ENCODE peak calls at places on chromosome 1, in five cellular contexts. One of them, this sample, is unnamed.

GRCh38 chr1:110341146-110341871 is 2.1 kb downstream of the RBM15 start:
- DNase-seq in GM12878: no peak
- DNase-seq in HEK293T: peak
- DNase-seq in HepG2: no peak
- DNase-seq in H1: no peak
- DNase-seq in this sample: no peak

GRCh38 chr1:155645648-155646047 is 35.6 kb downstream of the MSTO1 start:
- DNase-seq in GM12878: no peak
- DNase-seq in HEK293T: no peak
- DNase-seq in HepG2: no peak
- DNase-seq in H1: no peak
- DNase-seq in this sample: no peak

GRCh38 chr1:11227106-11228077 is 35.0 kb downstream of the MTOR start:
- DNase-seq in GM12878: peak
- DNase-seq in HEK293T: no peak
- DNase-seq in HepG2: no peak
- DNase-seq in H1: no peak
- DNase-seq in this sample: no peak

GRCh38 chr1:27789511-27790154 is 16.6 kb downstream of the STX12 start:
- DNase-seq in GM12878: no peak
- DNase-seq in HEK293T: no peak
- DNase-seq in HepG2: no peak
- DNase-seq in H1: no peak
- DNase-seq in this sample: no peak

GRCh38 chr1:90973897-90974798 is 47.7 kb downstream of the ZNF644 start:
- DNase-seq in GM12878: no peak
- DNase-seq in HEK293T: no peak
- DNase-seq in HepG2: no peak
- DNase-seq in H1: peak
- DNase-seq in this sample: peak

GRCh38 chr1:197027359-197027758 is 39.7 kb downstream of the F13B start:
- DNase-seq in GM12878: no peak
- DNase-seq in HEK293T: no peak
- DNase-seq in HepG2: no peak
- DNase-seq in H1: no peak
- DNase-seq in this sample: no peak

GRCh38 chr1:12107718-12108117 is 44.6 kb downstream of the TNFRSF8 start:
- DNase-seq in GM12878: no peak
- DNase-seq in HEK293T: no peak
- DNase-seq in HepG2: no peak
- DNase-seq in H1: no peak
- DNase-seq in this sample: no peak

GRCh38 chr1:241336335-241336734 is 20.7 kb downstream of the RGS7 start:
- DNase-seq in GM12878: no peak
- DNase-seq in HEK293T: no peak
- DNase-seq in HepG2: no peak
- DNase-seq in H1: no peak
- DNase-seq in this sample: no peak

GRCh38 chr1:227395391-227396028 is 77.2 kb upstream of the CDC42BPA start:
- DNase-seq in GM12878: no peak
- DNase-seq in HEK293T: no peak
- DNase-seq in HepG2: no peak
- DNase-seq in H1: no peak
- DNase-seq in this sample: no peak

GRCh38 chr1:23650344-23650990 is 41.1 kb upstream of the RPL11 start:
- DNase-seq in GM12878: no peak
- DNase-seq in HEK293T: no peak
- DNase-seq in HepG2: no peak
- DNase-seq in H1: no peak
- DNase-seq in this sample: no peak

GRCh38 chr1:19209439-19209989 is 552 bp downstream of the UBR4 start:
- DNase-seq in GM12878: no peak
- DNase-seq in HEK293T: peak
- DNase-seq in HepG2: peak
- DNase-seq in H1: peak
- DNase-seq in this sample: no peak

GRCh38 chr1:85607126-85607912 is 26.8 kb downstream of the CCN1 start:
- DNase-seq in GM12878: no peak
- DNase-seq in HEK293T: no peak
- DNase-seq in HepG2: peak
- DNase-seq in H1: peak
- DNase-seq in this sample: peak

GRCh38 chr1:117362986-117363385 is 4.3 kb upstream of the MAN1A2 start:
- DNase-seq in GM12878: no peak
- DNase-seq in HEK293T: no peak
- DNase-seq in HepG2: no peak
- DNase-seq in H1: no peak
- DNase-seq in this sample: no peak

GRCh38 chr1:69077633-69078032 is 490.1 kb upstream of the LRRC7 start:
- DNase-seq in GM12878: no peak
- DNase-seq in HEK293T: no peak
- DNase-seq in HepG2: no peak
- DNase-seq in H1: no peak
- DNase-seq in this sample: no peak

GRCh38 chr1:180188103-180188506 is 33.4 kb downstream of the QSOX1 start:
- DNase-seq in GM12878: no peak
- DNase-seq in HEK293T: peak
- DNase-seq in HepG2: peak
- DNase-seq in H1: no peak
- DNase-seq in this sample: peak

GRCh38 chr1:209876091-209876800 is 48.5 kb downstream of the UTP25 start:
- DNase-seq in GM12878: no peak
- DNase-seq in HEK293T: no peak
- DNase-seq in HepG2: no peak
- DNase-seq in H1: no peak
- DNase-seq in this sample: no peak

GRCh38 chr1:121440993-121441392 is 256.2 kb downstream of the SRGAP2C start:
- DNase-seq in GM12878: no peak
- DNase-seq in HEK293T: no peak
- DNase-seq in HepG2: no peak
- DNase-seq in H1: no peak
- DNase-seq in this sample: no peak

GRCh38 chr1:33045814-33046213 is 9.1 kb upstream of the AK2 start:
- DNase-seq in GM12878: no peak
- DNase-seq in HEK293T: no peak
- DNase-seq in HepG2: no peak
- DNase-seq in H1: no peak
- DNase-seq in this sample: no peak

GRCh38 chr1:40625076-40625475 is 40.4 kb downstream of the RIMS3 start:
- DNase-seq in GM12878: no peak
- DNase-seq in HEK293T: no peak
- DNase-seq in HepG2: peak
- DNase-seq in H1: no peak
- DNase-seq in this sample: no peak

GRCh38 chr1:225882699-225883615 is 777 bp upstream of the TMEM63A start:
- DNase-seq in GM12878: no peak
- DNase-seq in HEK293T: peak
- DNase-seq in HepG2: peak
- DNase-seq in H1: no peak
- DNase-seq in this sample: no peak

GRCh38 chr1:223102797-223103533 is 40.1 kb downstream of the TLR5 start:
- DNase-seq in GM12878: no peak
- DNase-seq in HEK293T: peak
- DNase-seq in HepG2: no peak
- DNase-seq in H1: no peak
- DNase-seq in this sample: no peak

GRCh38 chr1:17228619-17229018 is 20.3 kb upstream of the PADI3 start:
- DNase-seq in GM12878: no peak
- DNase-seq in HEK293T: no peak
- DNase-seq in HepG2: no peak
- DNase-seq in H1: no peak
- DNase-seq in this sample: no peak

GRCh38 chr1:165516469-165516868 is 27.3 kb upstream of the LRRC52 start:
- DNase-seq in GM12878: no peak
- DNase-seq in HEK293T: no peak
- DNase-seq in HepG2: no peak
- DNase-seq in H1: no peak
- DNase-seq in this sample: no peak

GRCh38 chr1:33462449-33463164 is 9.8 kb upstream of the ZSCAN20 start:
- DNase-seq in GM12878: no peak
- DNase-seq in HEK293T: no peak
- DNase-seq in HepG2: no peak
- DNase-seq in H1: no peak
- DNase-seq in this sample: no peak

GRCh38 chr1:43147625-43148319 is 24.3 kb downstream of the EBNA1BP2 start:
- DNase-seq in GM12878: no peak
- DNase-seq in HEK293T: peak
- DNase-seq in HepG2: peak
- DNase-seq in H1: peak
- DNase-seq in this sample: peak

GRCh38 chr1:203954788-203955552 is 93.6 kb downstream of the SNRPE start:
- DNase-seq in GM12878: no peak
- DNase-seq in HEK293T: no peak
- DNase-seq in HepG2: no peak
- DNase-seq in H1: no peak
- DNase-seq in this sample: no peak

GRCh38 chr1:156232222-156232621 is 9.8 kb upstream of the BGLAP start:
- DNase-seq in GM12878: no peak
- DNase-seq in HEK293T: no peak
- DNase-seq in HepG2: no peak
- DNase-seq in H1: no peak
- DNase-seq in this sample: no peak

GRCh38 chr1:153957744-153958110 is 685 bp downstream of the CRTC2 start:
- DNase-seq in GM12878: no peak
- DNase-seq in HEK293T: no peak
- DNase-seq in HepG2: no peak
- DNase-seq in H1: no peak
- DNase-seq in this sample: no peak

GRCh38 chr1:110771245-110772022 is 96.7 kb upstream of the KCNA3 start:
- DNase-seq in GM12878: no peak
- DNase-seq in HEK293T: no peak
- DNase-seq in HepG2: no peak
- DNase-seq in H1: no peak
- DNase-seq in this sample: no peak

GRCh38 chr1:5596651-5597050 is 395.6 kb downstream of the NPHP4 start:
- DNase-seq in GM12878: no peak
- DNase-seq in HEK293T: no peak
- DNase-seq in HepG2: no peak
- DNase-seq in H1: no peak
- DNase-seq in this sample: no peak

GRCh38 chr1:169321539-169321938 is 46.1 kb downstream of the NME7 start:
- DNase-seq in GM12878: no peak
- DNase-seq in HEK293T: peak
- DNase-seq in HepG2: no peak
- DNase-seq in H1: no peak
- DNase-seq in this sample: no peak

GRCh38 chr1:36703526-36704208 is 221.0 kb upstream of the CSF3R start:
- DNase-seq in GM12878: peak
- DNase-seq in HEK293T: peak
- DNase-seq in HepG2: peak
- DNase-seq in H1: peak
- DNase-seq in this sample: peak

GRCh38 chr1:54850737-54851136 is 36.3 kb downstream of the DHCR24 start:
- DNase-seq in GM12878: no peak
- DNase-seq in HEK293T: no peak
- DNase-seq in HepG2: no peak
- DNase-seq in H1: no peak
- DNase-seq in this sample: no peak

DNA sequence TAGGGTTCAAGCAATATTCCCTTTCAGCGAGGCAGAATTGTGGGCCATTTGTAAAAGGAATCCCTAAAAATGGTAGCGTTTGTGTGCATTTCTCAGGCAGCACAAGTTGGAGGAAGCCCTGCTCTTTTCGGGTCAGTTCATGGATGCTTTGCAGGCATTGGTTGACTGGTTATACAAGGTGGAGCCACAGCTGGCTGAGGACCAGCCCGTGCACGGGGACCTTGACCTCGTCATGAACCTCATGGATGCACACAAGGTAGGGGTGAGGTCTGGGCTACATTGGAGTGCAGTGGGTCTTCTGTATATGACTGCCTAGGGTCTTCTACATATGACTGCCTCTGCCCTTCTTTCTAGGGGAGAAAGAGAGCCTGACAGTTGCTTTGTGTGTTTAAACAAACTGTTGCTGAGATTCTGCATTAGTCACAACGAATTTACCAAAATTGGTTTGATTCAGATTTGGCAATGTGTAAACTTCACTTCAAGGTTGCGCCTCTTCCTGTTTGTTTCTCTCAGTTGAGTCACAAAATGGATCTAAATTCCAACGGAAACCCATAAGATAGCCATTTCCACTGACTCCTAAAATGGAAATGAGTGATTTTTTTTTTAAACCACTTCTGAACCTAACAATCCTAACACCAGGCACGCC is 40.4 kb upstream of the BMP8A start:
- DNase-seq in GM12878: no peak
- DNase-seq in HEK293T: no peak
- DNase-seq in HepG2: peak
- DNase-seq in H1: no peak
- DNase-seq in this sample: no peak
- TF ChIP-seq SUZ12 in GM12878: no peak
- TF ChIP-seq SUZ12 in HEK293T: no peak
- TF ChIP-seq SUZ12 in HepG2: no peak
- TF ChIP-seq SUZ12 in H1: no peak
- TF ChIP-seq SUZ12 in this sample: no peak

DNA sequence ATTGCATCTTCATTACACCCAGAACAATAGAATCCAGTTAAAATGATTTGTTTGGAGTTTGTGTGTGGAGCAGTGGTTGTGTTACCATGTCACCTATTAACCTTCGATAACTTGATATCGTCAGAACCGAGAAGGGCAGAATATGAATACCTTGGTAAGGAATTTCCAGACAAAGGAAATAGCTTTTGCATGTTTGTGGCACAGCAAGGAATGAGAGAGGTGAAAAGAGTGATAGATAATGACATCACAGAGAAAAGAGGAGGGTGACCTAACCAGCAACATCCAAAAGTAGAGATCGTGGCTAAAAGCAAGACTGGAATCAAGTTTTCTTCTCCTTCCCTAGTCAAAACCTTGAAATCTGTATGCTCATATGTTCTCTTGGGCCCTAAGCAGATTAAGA is 244.6 kb upstream of the NEGR1 start:
- DNase-seq in GM12878: no peak
- DNase-seq in HEK293T: no peak
- DNase-seq in HepG2: no peak
- DNase-seq in H1: no peak
- DNase-seq in this sample: no peak
- TF ChIP-seq SUZ12 in GM12878: no peak
- TF ChIP-seq SUZ12 in HEK293T: no peak
- TF ChIP-seq SUZ12 in HepG2: no peak
- TF ChIP-seq SUZ12 in H1: no peak
- TF ChIP-seq SUZ12 in this sample: no peak

DNA sequence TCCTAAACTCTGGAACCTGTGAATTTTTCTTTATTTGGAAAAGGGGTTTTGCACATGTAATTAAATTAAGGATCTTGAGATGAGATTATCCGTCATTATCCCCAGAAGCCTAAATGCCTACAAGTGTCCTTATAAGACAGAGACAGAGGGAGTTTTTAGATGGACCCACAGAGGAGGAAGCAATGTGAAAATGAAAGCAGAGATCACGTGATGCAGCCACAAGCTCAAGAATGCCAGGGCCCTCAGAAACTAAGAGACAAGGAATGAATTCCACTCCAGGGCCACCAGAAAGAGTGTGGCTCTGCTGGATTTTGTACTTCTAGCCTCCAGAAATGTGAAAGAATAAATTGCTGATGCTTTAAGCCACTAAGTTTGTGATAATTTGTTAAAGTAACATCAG is 183.6 kb upstream of the UBE2U start:
- DNase-seq in GM12878: peak
- DNase-seq in HEK293T: no peak
- DNase-seq in HepG2: no peak
- DNase-seq in H1: no peak
- DNase-seq in this sample: no peak
- TF ChIP-seq SUZ12 in GM12878: no peak
- TF ChIP-seq SUZ12 in HEK293T: no peak
- TF ChIP-seq SUZ12 in HepG2: no peak
- TF ChIP-seq SUZ12 in H1: no peak
- TF ChIP-seq SUZ12 in this sample: no peak

GRCh38 chr1:158008630-158009029 is 15.2 kb downstream of the KIRREL1 start:
- DNase-seq in GM12878: no peak
- DNase-seq in HEK293T: no peak
- DNase-seq in HepG2: no peak
- DNase-seq in H1: no peak
- DNase-seq in this sample: no peak
- TF ChIP-seq SUZ12 in GM12878: no peak
- TF ChIP-seq SUZ12 in HEK293T: no peak
- TF ChIP-seq SUZ12 in HepG2: no peak
- TF ChIP-seq SUZ12 in H1: no peak
- TF ChIP-seq SUZ12 in this sample: no peak

This sample was measured in NT2/D1.